ENCODE peak calls at places on chromosomes 4 and X, in five cellular contexts. U, Y, G, F and V are unnamed samples.

GRCh38 chr4:56976283-56976877 is 1.0 kb downstream of the NOA1 start:
- DNase-seq in Y (no peak), U (no peak), G (peak; percentile 9), F (peak; percentile 38), V (no peak)

GRCh38 chrX:72079607-72080006 is 52.1 kb downstream of the RTL5 start:
- DNase-seq in G (no peak), U (no peak), Y (no peak), F (no peak), V (no peak)

GRCh38 chr4:89161841-89162240 is 50.5 kb downstream of the TIGD2 start:
- DNase-seq in F (no peak), U (peak; percentile 6), Y (peak; percentile 12), G (no peak), V (no peak)

GRCh38 chr4:3411676-3412075 is 30.1 kb upstream of the HGFAC start:
- DNase-seq in F (no peak), Y (no peak), G (no peak), U (no peak), V (no peak)

GRCh38 chr4:1401409-1402020 is 4.7 kb downstream of the NKX1-1 start:
- DNase-seq in G (no peak), U (no peak), F (no peak), Y (no peak), V (no peak)

GRCh38 chr4:119490335-119490734 is 138.3 kb downstream of the PDE5A start:
- DNase-seq in F (no peak), Y (peak; percentile 66), G (no peak), U (peak; percentile 69), V (no peak)

GRCh38 chr4:17204908-17205307 is 306.5 kb upstream of the LDB2 start:
- DNase-seq in G (no peak), Y (peak; percentile 37), U (no peak), F (no peak), V (no peak)

GRCh38 chr4:52868138-52868537 is 6.0 kb downstream of the RASL11B start:
- DNase-seq in G (no peak), U (no peak), Y (no peak), F (peak; percentile 12), V (no peak)

GRCh38 chrX:38220024-38220935 is at the start of gene SRPX:
- DNase-seq in U (peak; percentile 52), F (peak; percentile 43), Y (peak; percentile 67), G (peak; percentile 54), V (no peak)

GRCh38 chr4:176883681-176884418 is 91.1 kb upstream of the VEGFC start:
- DNase-seq in Y (peak; percentile 59), U (peak; percentile 88), F (no peak), G (peak; percentile 43), V (no peak)

GRCh38 chr4:53490965-53491622 is 100.2 kb downstream of the LNX1 start:
- DNase-seq in U (peak; percentile 93), Y (peak; percentile 95), G (peak; percentile 69), F (peak; percentile 45), V (peak; percentile 65)

GRCh38 chrX:15674514-15674898 is 9.9 kb upstream of the CLTRN start:
- DNase-seq in F (peak; percentile 96), U (peak; percentile 96), Y (peak; percentile 94), G (peak; percentile 95), V (peak; percentile 86)

GRCh38 chr4:8319061-8319460 is 49.5 kb downstream of the HTRA3 start:
- DNase-seq in G (no peak), U (no peak), Y (no peak), F (no peak), V (no peak)
- H3K4me2 ChIP-seq in G (no peak overlapping the region), U (no peak overlapping the region), Y (no peak overlapping the region), F (no peak overlapping the region), V (no peak overlapping the region)

GRCh38 chr4:110533940-110534339 is 58.0 kb downstream of the ENPEP start:
- DNase-seq in Y (peak; percentile 97), U (peak; percentile 98), G (peak; percentile 89), F (no peak), V (peak; percentile 83)

GRCh38 chr4:110532901-110533589 is 57.1 kb downstream of the ENPEP start:
- DNase-seq in Y (no peak), U (no peak), G (no peak), F (no peak), V (no peak)

GRCh38 chr4:110533590-110533910 is 57.6 kb downstream of the ENPEP start:
- DNase-seq in F (no peak), Y (no peak), G (no peak), U (peak; percentile 1), V (no peak)
- H3K4me2 ChIP-seq in F (no peak overlapping the region), Y (no peak overlapping the region), G (peak overlapping the region; percentile 11), U (peak overlapping the region; percentile 48), V (no peak overlapping the region)

GRCh38 chr4:186020106-186020792 is 48.7 kb upstream of the TLR3 start:
- DNase-seq in U (no peak), F (no peak), Y (no peak), G (no peak), V (no peak)

GRCh38 chr4:186017801-186018200 is 51.2 kb upstream of the TLR3 start:
- DNase-seq in F (no peak), G (no peak), U (no peak), Y (no peak), V (no peak)

GRCh38 chr4:186018261-186018660 is 50.7 kb upstream of the TLR3 start:
- DNase-seq in Y (no peak), U (no peak), F (no peak), G (no peak), V (no peak)

GRCh38 chr4:186019264-186019663 is 49.7 kb upstream of the TLR3 start:
- DNase-seq in F (no peak), G (no peak), Y (no peak), U (no peak), V (no peak)

GRCh38 chr4:186018756-186019155 is 50.2 kb upstream of the TLR3 start:
- DNase-seq in Y (no peak), F (no peak), G (no peak), U (no peak), V (no peak)
- H3K4me2 ChIP-seq in Y (no peak overlapping the region), F (no peak overlapping the region), G (no peak overlapping the region), U (no peak overlapping the region), V (no peak overlapping the region)

GRCh38 chrX:112677167-112677566 is 2.6 kb downstream of the LHFPL1 start:
- DNase-seq in G (no peak), F (no peak), Y (no peak), U (peak; percentile 36), V (no peak)

GRCh38 chrX:112672788-112673560 is 6.8 kb downstream of the LHFPL1 start:
- DNase-seq in Y (no peak), F (no peak), U (no peak), G (no peak), V (no peak)

GRCh38 chrX:112678831-112679230 is 907 bp downstream of the LHFPL1 start:
- DNase-seq in U (no peak), Y (no peak), G (no peak), F (no peak), V (no peak)
- H3K4me2 ChIP-seq in U (no peak overlapping the region), Y (no peak overlapping the region), G (no peak overlapping the region), F (no peak overlapping the region), V (peak overlapping the region; percentile 94)

GRCh38 chrX:150966742-150967141 is 16.4 kb upstream of the HMGB3 start:
- DNase-seq in U (no peak), G (no peak), Y (no peak), F (no peak), V (no peak)
- H3K4me2 ChIP-seq in U (no peak overlapping the region), G (no peak overlapping the region), Y (no peak overlapping the region), F (no peak overlapping the region), V (no peak overlapping the region)

GRCh38 chr4:54542540-54543041 is 115.2 kb upstream of the KIT start:
- DNase-seq in F (peak; percentile 92), Y (no peak), U (peak; percentile 16), G (no peak), V (no peak)

GRCh38 chr4:54540931-54541330 is 116.8 kb upstream of the KIT start:
- DNase-seq in Y (no peak), G (no peak), U (no peak), F (no peak), V (no peak)

GRCh38 chr4:54543088-54543795 is 114.5 kb upstream of the KIT start:
- DNase-seq in F (no peak), Y (no peak), G (peak; percentile 83), U (peak; percentile 94), V (no peak)

GRCh38 chr4:54542119-54542438 is 115.7 kb upstream of the KIT start:
- DNase-seq in U (no peak), Y (no peak), F (no peak), G (no peak), V (no peak)

GRCh38 chr4:54541426-54542118 is 116.2 kb upstream of the KIT start:
- DNase-seq in F (peak; percentile 76), Y (no peak), G (no peak), U (peak; percentile 54), V (no peak)
- H3K4me2 ChIP-seq in F (peak overlapping the region; percentile 48), Y (no peak overlapping the region), G (no peak overlapping the region), U (peak overlapping the region; percentile 26), V (no peak overlapping the region)

GRCh38 chr4:20603671-20604313 is 96.5 kb upstream of the PACRGL start:
- DNase-seq in Y (peak; percentile 73), U (peak; percentile 83), G (peak; percentile 77), F (no peak), V (no peak)
- H3K4me2 ChIP-seq in Y (peak overlapping the region; percentile 18), U (no peak overlapping the region), G (peak overlapping the region; percentile 70), F (no peak overlapping the region), V (no peak overlapping the region)